ENCODE peak calls at places on chromosome 19, in nine cellular contexts. One of them, this sample, is unnamed.

GRCh38 chr19:27679399-27679798 is 1533.6 kb downstream of the UQCRFS1 start:
- DNase-seq in spleen: no peak
- DNase-seq in right lobe of liver: no peak
- DNase-seq in esophagus squamous epithelium: no peak
- DNase-seq in Peyer's patch: no peak
- DNase-seq in uterus: no peak
- DNase-seq in colonic mucosa: no peak
- DNase-seq in IMR-90: no peak
- DNase-seq in neural progenitor cell: no peak
- DNase-seq in this sample: no peak

GRCh38 chr19:40521276-40521675 is 54.5 kb downstream of the SPTBN4 start:
- DNase-seq in esophagus squamous epithelium: no peak
- DNase-seq in Peyer's patch: no peak
- DNase-seq in IMR-90: peak; percentile 29
- DNase-seq in colonic mucosa: no peak
- DNase-seq in uterus: no peak
- DNase-seq in right lobe of liver: no peak
- DNase-seq in neural progenitor cell: no peak
- DNase-seq in spleen: no peak
- DNase-seq in this sample: no peak

GRCh38 chr19:44588753-44589112 is 24.6 kb upstream of the IGSF23 start:
- DNase-seq in neural progenitor cell: no peak
- DNase-seq in esophagus squamous epithelium: no peak
- DNase-seq in right lobe of liver: no peak
- DNase-seq in uterus: no peak
- DNase-seq in IMR-90: no peak
- DNase-seq in Peyer's patch: no peak
- DNase-seq in colonic mucosa: no peak
- DNase-seq in spleen: no peak
- DNase-seq in this sample: no peak

GRCh38 chr19:1221141-1221903 is 15.7 kb downstream of the STK11 start:
- DNase-seq in uterus: peak; percentile 65
- DNase-seq in neural progenitor cell: peak; percentile 75
- DNase-seq in spleen: no peak
- DNase-seq in right lobe of liver: peak; percentile 81
- DNase-seq in colonic mucosa: no peak
- DNase-seq in IMR-90: peak; percentile 54
- DNase-seq in esophagus squamous epithelium: no peak
- DNase-seq in Peyer's patch: no peak
- DNase-seq in this sample: no peak

GRCh38 chr19:47609885-47610545 is 1.1 kb downstream of the BICRA start:
- DNase-seq in spleen: peak; percentile 90
- DNase-seq in Peyer's patch: peak; percentile 57
- DNase-seq in IMR-90: peak; percentile 26
- DNase-seq in colonic mucosa: peak; percentile 70
- DNase-seq in right lobe of liver: peak; percentile 75
- DNase-seq in esophagus squamous epithelium: no peak
- DNase-seq in neural progenitor cell: peak; percentile 84
- DNase-seq in uterus: peak; percentile 40
- DNase-seq in this sample: peak; percentile 69

GRCh38 chr19:22052644-22053013 is 345 bp downstream of the ZNF257 start:
- DNase-seq in IMR-90: no peak
- DNase-seq in right lobe of liver: no peak
- DNase-seq in esophagus squamous epithelium: no peak
- DNase-seq in spleen: peak; percentile 79
- DNase-seq in neural progenitor cell: no peak
- DNase-seq in uterus: peak; percentile 12
- DNase-seq in colonic mucosa: peak; percentile 18
- DNase-seq in Peyer's patch: peak; percentile 17
- DNase-seq in this sample: no peak

GRCh38 chr19:40223135-40223822 is 3.2 kb downstream of the CCNP start:
- DNase-seq in uterus: no peak
- DNase-seq in esophagus squamous epithelium: no peak
- DNase-seq in Peyer's patch: peak; percentile 19
- DNase-seq in neural progenitor cell: peak; percentile 33
- DNase-seq in colonic mucosa: peak; percentile 76
- DNase-seq in IMR-90: no peak
- DNase-seq in spleen: no peak
- DNase-seq in right lobe of liver: no peak
- DNase-seq in this sample: peak; percentile 67

GRCh38 chr19:39212377-39212742 is 8.3 kb upstream of the SYCN start:
- DNase-seq in uterus: no peak
- DNase-seq in spleen: peak; percentile 77
- DNase-seq in colonic mucosa: peak; percentile 43
- DNase-seq in neural progenitor cell: peak; percentile 71
- DNase-seq in esophagus squamous epithelium: no peak
- DNase-seq in right lobe of liver: peak; percentile 55
- DNase-seq in Peyer's patch: peak; percentile 36
- DNase-seq in IMR-90: no peak
- DNase-seq in this sample: peak; percentile 26

GRCh38 chr19:3792114-3792513 is 5.9 kb upstream of the MATK start:
- DNase-seq in Peyer's patch: no peak
- DNase-seq in IMR-90: no peak
- DNase-seq in uterus: no peak
- DNase-seq in right lobe of liver: no peak
- DNase-seq in colonic mucosa: no peak
- DNase-seq in spleen: no peak
- DNase-seq in neural progenitor cell: no peak
- DNase-seq in esophagus squamous epithelium: no peak
- DNase-seq in this sample: no peak

GRCh38 chr19:45876411-45877197 is 9.3 kb downstream of the IRF2BP1 start:
- DNase-seq in uterus: no peak
- DNase-seq in esophagus squamous epithelium: no peak
- DNase-seq in colonic mucosa: peak; percentile 51
- DNase-seq in IMR-90: peak; percentile 16
- DNase-seq in neural progenitor cell: peak; percentile 61
- DNase-seq in Peyer's patch: no peak
- DNase-seq in right lobe of liver: peak; percentile 76
- DNase-seq in spleen: no peak
- DNase-seq in this sample: peak; percentile 57

GRCh38 chr19:41144403-41144802 is 30.2 kb downstream of the CYP2F1 start:
- DNase-seq in esophagus squamous epithelium: peak; percentile 15
- DNase-seq in uterus: peak; percentile 52
- DNase-seq in right lobe of liver: peak; percentile 87
- DNase-seq in spleen: peak; percentile 89
- DNase-seq in colonic mucosa: peak; percentile 94
- DNase-seq in IMR-90: peak; percentile 78
- DNase-seq in Peyer's patch: peak; percentile 84
- DNase-seq in neural progenitor cell: peak; percentile 83
- DNase-seq in this sample: peak; percentile 92

GRCh38 chr19:4976412-4977298 is 7.7 kb downstream of the KDM4B start:
- DNase-seq in uterus: peak; percentile 88
- DNase-seq in spleen: peak; percentile 90
- DNase-seq in IMR-90: peak; percentile 98
- DNase-seq in esophagus squamous epithelium: peak; percentile 38
- DNase-seq in neural progenitor cell: peak; percentile 44
- DNase-seq in colonic mucosa: peak; percentile 45
- DNase-seq in right lobe of liver: peak; percentile 67
- DNase-seq in Peyer's patch: peak; percentile 39
- DNase-seq in this sample: peak; percentile 66

GRCh38 chr19:38506723-38507550 is 73.4 kb downstream of the RYR1 start:
- DNase-seq in right lobe of liver: peak; percentile 68
- DNase-seq in Peyer's patch: peak; percentile 74
- DNase-seq in IMR-90: no peak
- DNase-seq in spleen: peak; percentile 94
- DNase-seq in esophagus squamous epithelium: peak; percentile 52
- DNase-seq in colonic mucosa: peak; percentile 92
- DNase-seq in neural progenitor cell: peak; percentile 90
- DNase-seq in uterus: peak; percentile 71
- DNase-seq in this sample: peak; percentile 88

DNA sequence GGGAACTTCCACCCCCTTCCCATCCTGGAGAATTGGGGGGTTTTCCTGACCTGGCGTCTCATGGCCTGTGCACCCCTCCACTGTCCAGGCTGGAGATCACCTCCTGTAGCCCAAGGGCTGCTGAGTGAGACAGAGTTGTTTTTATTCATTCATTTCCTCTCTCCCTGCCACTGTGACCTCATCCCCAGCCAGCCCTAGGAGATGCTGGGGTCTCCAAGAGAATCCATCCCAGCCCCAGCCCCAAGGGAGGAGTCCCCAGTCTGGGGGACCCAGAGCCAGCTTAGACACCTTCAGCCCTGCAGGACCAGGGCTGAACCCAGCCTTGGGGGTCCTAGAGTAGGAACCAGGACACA is 4.2 kb downstream of the FCHO1 start:
- DNase-seq in Peyer's patch: no peak
- DNase-seq in IMR-90: no peak
- DNase-seq in colonic mucosa: no peak
- DNase-seq in esophagus squamous epithelium: no peak
- DNase-seq in right lobe of liver: no peak
- DNase-seq in neural progenitor cell: no peak
- DNase-seq in spleen: no peak
- DNase-seq in uterus: no peak
- DNase-seq in this sample: no peak
- H3K27ac ChIP-seq in Peyer's patch: peak overlapping the region; percentile 90
- H3K27ac ChIP-seq in IMR-90: no peak overlapping the region
- H3K27ac ChIP-seq in colonic mucosa: no peak overlapping the region
- H3K27ac ChIP-seq in esophagus squamous epithelium: no peak overlapping the region
- H3K27ac ChIP-seq in right lobe of liver: no peak overlapping the region
- H3K27ac ChIP-seq in neural progenitor cell: no peak overlapping the region
- H3K27ac ChIP-seq in spleen: peak overlapping the region; percentile 20
- H3K27ac ChIP-seq in uterus: no peak overlapping the region
- H3K27ac ChIP-seq in this sample: no peak overlapping the region

GRCh38 chr19:13004273-13004672 is 9.0 kb downstream of the NFIX start:
- DNase-seq in right lobe of liver: no peak
- DNase-seq in esophagus squamous epithelium: no peak
- DNase-seq in uterus: no peak
- DNase-seq in Peyer's patch: no peak
- DNase-seq in spleen: no peak
- DNase-seq in IMR-90: no peak
- DNase-seq in neural progenitor cell: no peak
- DNase-seq in colonic mucosa: peak; percentile 74
- DNase-seq in this sample: peak; percentile 66

GRCh38 chr19:13001166-13001501 is 5.9 kb downstream of the NFIX start:
- DNase-seq in colonic mucosa: no peak
- DNase-seq in right lobe of liver: no peak
- DNase-seq in esophagus squamous epithelium: no peak
- DNase-seq in IMR-90: no peak
- DNase-seq in neural progenitor cell: no peak
- DNase-seq in uterus: no peak
- DNase-seq in Peyer's patch: no peak
- DNase-seq in spleen: no peak
- DNase-seq in this sample: no peak

GRCh38 chr19:13001502-13002388 is 6.5 kb downstream of the NFIX start:
- DNase-seq in colonic mucosa: no peak
- DNase-seq in esophagus squamous epithelium: no peak
- DNase-seq in IMR-90: no peak
- DNase-seq in right lobe of liver: peak; percentile 76
- DNase-seq in uterus: peak; percentile 86
- DNase-seq in neural progenitor cell: no peak
- DNase-seq in spleen: no peak
- DNase-seq in Peyer's patch: no peak
- DNase-seq in this sample: peak; percentile 52

GRCh38 chr19:13002970-13003540 is 7.8 kb downstream of the NFIX start:
- DNase-seq in right lobe of liver: no peak
- DNase-seq in Peyer's patch: no peak
- DNase-seq in uterus: no peak
- DNase-seq in esophagus squamous epithelium: no peak
- DNase-seq in IMR-90: no peak
- DNase-seq in spleen: no peak
- DNase-seq in colonic mucosa: peak; percentile 19
- DNase-seq in neural progenitor cell: no peak
- DNase-seq in this sample: no peak

DNA sequence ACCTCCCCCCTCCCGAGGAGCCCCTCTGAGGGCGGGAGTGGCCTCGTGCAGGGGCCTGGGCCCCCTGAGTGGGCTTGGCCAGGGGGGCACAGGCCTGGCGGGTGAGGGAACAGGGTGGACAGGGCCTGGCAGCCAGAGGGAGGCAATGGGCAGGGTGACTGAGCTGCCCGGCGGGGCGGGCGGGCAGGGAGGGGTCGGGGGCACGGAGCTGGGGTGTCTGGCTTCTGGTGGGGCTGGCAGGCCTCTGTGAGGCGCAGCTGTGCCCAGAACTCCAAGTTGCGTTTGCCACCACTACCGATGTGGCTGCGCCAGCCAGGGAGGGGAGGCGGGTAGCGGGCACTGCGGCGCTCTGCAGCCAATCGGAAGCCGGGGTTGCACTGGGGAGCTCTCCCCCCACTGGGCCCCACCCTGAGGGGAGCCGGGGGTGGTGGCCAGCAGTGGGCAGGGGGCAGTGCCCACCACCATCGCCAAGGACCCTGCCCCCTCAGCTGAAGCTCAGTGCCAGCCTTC is 7.2 kb downstream of the NFIX start:
- DNase-seq in neural progenitor cell: no peak
- DNase-seq in uterus: no peak
- DNase-seq in right lobe of liver: no peak
- DNase-seq in IMR-90: no peak
- DNase-seq in colonic mucosa: no peak
- DNase-seq in Peyer's patch: no peak
- DNase-seq in esophagus squamous epithelium: no peak
- DNase-seq in spleen: no peak
- DNase-seq in this sample: no peak
- H3K4me1 ChIP-seq in neural progenitor cell: no peaks in the 10 kb centered on the region
- H3K4me1 ChIP-seq in uterus: peaks cover 29% of the 10 kb centered on the region
- H3K4me1 ChIP-seq in right lobe of liver: no peaks in the 10 kb centered on the region
- H3K4me1 ChIP-seq in IMR-90: peaks cover 15% of the 10 kb centered on the region
- H3K4me1 ChIP-seq in colonic mucosa: no peaks in the 10 kb centered on the region
- H3K4me1 ChIP-seq in Peyer's patch: no peaks in the 10 kb centered on the region
- H3K4me1 ChIP-seq in esophagus squamous epithelium: peaks cover 94% of the 10 kb centered on the region
- H3K4me1 ChIP-seq in spleen: no peaks in the 10 kb centered on the region
- H3K4me1 ChIP-seq in this sample: peaks cover 37% of the 10 kb centered on the region

DNA sequence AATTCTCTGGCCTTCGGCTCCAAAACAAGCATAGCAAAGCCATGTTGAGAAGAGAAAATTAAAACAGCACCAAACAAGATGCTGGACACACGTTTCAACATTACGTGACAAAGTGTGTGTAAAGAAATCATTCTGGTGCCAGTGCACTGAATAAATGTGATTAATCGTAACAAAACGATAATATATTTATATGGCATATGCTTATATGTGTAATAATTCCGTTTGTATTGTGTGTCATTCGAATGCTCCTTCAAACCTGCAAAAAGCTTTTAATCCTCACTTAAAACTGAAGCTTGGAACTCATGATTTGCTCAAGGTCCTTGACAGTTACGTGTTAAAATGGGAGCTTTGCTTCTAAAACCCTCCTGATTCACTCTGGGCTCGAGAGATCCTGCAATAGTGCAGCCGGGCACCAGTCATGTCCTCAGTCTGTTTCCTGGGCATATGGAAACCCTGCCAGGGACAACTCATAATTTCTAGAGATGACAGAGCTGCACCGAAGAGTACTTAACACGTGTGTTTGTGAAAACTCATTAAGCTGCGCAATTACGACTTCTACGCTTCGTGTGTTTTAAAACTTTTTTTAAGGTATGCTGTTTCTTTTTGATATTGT is 731 bp upstream of the AKAP8L start:
- DNase-seq in uterus: no peak
- DNase-seq in IMR-90: no peak
- DNase-seq in spleen: no peak
- DNase-seq in neural progenitor cell: no peak
- DNase-seq in colonic mucosa: no peak
- DNase-seq in Peyer's patch: no peak
- DNase-seq in esophagus squamous epithelium: no peak
- DNase-seq in right lobe of liver: no peak
- DNase-seq in this sample: no peak
- TF ChIP-seq CTCF in uterus: no peak
- TF ChIP-seq CTCF in IMR-90: no peak
- TF ChIP-seq CTCF in spleen: peak; percentile 28
- TF ChIP-seq CTCF in neural progenitor cell: no peak
- TF ChIP-seq CTCF in colonic mucosa: no peak
- TF ChIP-seq CTCF in Peyer's patch: no peak
- TF ChIP-seq CTCF in esophagus squamous epithelium: no peak
- TF ChIP-seq CTCF in right lobe of liver: no peak
- TF ChIP-seq CTCF in this sample: no peak

GRCh38 chr19:18097993-18098890 is 664 bp downstream of the MAST3 start:
- DNase-seq in IMR-90: no peak
- DNase-seq in Peyer's patch: no peak
- DNase-seq in spleen: no peak
- DNase-seq in esophagus squamous epithelium: no peak
- DNase-seq in neural progenitor cell: no peak
- DNase-seq in right lobe of liver: no peak
- DNase-seq in colonic mucosa: no peak
- DNase-seq in uterus: no peak
- DNase-seq in this sample: no peak
- H3K27ac ChIP-seq in IMR-90: no peak overlapping the region
- H3K27ac ChIP-seq in Peyer's patch: peak overlapping the region; percentile 92
- H3K27ac ChIP-seq in spleen: peak overlapping the region; percentile 27
- H3K27ac ChIP-seq in esophagus squamous epithelium: peak overlapping the region; percentile 66
- H3K27ac ChIP-seq in neural progenitor cell: no peak overlapping the region
- H3K27ac ChIP-seq in right lobe of liver: no peak overlapping the region
- H3K27ac ChIP-seq in colonic mucosa: no peak overlapping the region
- H3K27ac ChIP-seq in uterus: no peak overlapping the region
- H3K27ac ChIP-seq in this sample: no peak overlapping the region

This sample was measured in transverse colon.